ENCODE peak calls at places on chromosomes 12 and 14, in six cellular contexts. P, D, X, Z, S and V are unnamed samples.

GRCh38 chr12:53005215-53005985 is 856 bp upstream of the EIF4B start:
- DNase-seq in P (peak), D (peak), X (no peak), Z (no peak), S (no peak), V (no peak)

GRCh38 chr14:45651906-45652305 is 398.9 kb upstream of the MIS18BP1 start:
- DNase-seq in P (no peak), D (no peak), X (no peak), Z (no peak), S (no peak), V (no peak)

GRCh38 chr12:7092229-7092985 is at the start of gene C1R:
- DNase-seq in P (peak), D (peak), X (peak), Z (peak), S (peak), V (no peak)

GRCh38 chr14:103194256-103195045 is 71.2 kb downstream of the TNFAIP2 start:
- DNase-seq in P (peak), D (no peak), X (no peak), Z (no peak), S (no peak), V (no peak)

GRCh38 chr12:27436768-27437167 is 9.8 kb upstream of the SMCO2 start:
- DNase-seq in P (no peak), D (no peak), X (no peak), Z (no peak), S (no peak), V (no peak)

GRCh38 chr12:21300632-21301031 is 34.1 kb downstream of the SLCO1A2 start:
- DNase-seq in P (no peak), D (no peak), X (no peak), Z (no peak), S (no peak), V (no peak)

GRCh38 chr12:21773263-21773741 is 1.2 kb downstream of the KCNJ8 start:
- DNase-seq in P (peak), D (peak), X (peak), Z (no peak), S (no peak), V (no peak)

GRCh38 chr12:132492522-132492921 is 2.6 kb downstream of the FBRSL1 start:
- DNase-seq in P (no peak), D (peak), X (peak), Z (no peak), S (no peak), V (no peak)

GRCh38 chr12:27665704-27666103 is 30.5 kb upstream of the REP15 start:
- DNase-seq in P (no peak), D (no peak), X (no peak), Z (no peak), S (no peak), V (no peak)

GRCh38 chr12:19561411-19561961 is 122.2 kb downstream of the AEBP2 start:
- DNase-seq in P (no peak), D (no peak), X (no peak), Z (no peak), S (no peak), V (no peak)

GRCh38 chr12:45216297-45216982 is 545 bp downstream of the ANO6 start:
- DNase-seq in P (peak), D (peak), X (peak), Z (no peak), S (no peak), V (no peak)

GRCh38 chr12:124915249-124916236 is 1.1 kb upstream of the UBC start:
- DNase-seq in P (peak), D (peak), X (peak), Z (no peak), S (no peak), V (no peak)

GRCh38 chr12:91818236-91819131 is 327.2 kb downstream of the BTG1 start:
- DNase-seq in P (no peak), D (no peak), X (no peak), Z (no peak), S (peak), V (no peak)

GRCh38 chr12:32545413-32545970 is 133.6 kb upstream of the DNM1L start:
- DNase-seq in P (no peak), D (no peak), X (no peak), Z (no peak), S (no peak), V (peak)

GRCh38 chr14:31387091-31387490 is 33.3 kb downstream of the HEATR5A start:
- DNase-seq in P (no peak), D (no peak), X (no peak), Z (no peak), S (no peak), V (no peak)

GRCh38 chr14:35242599-35243311 is 49.4 kb upstream of the PSMA6 start:
- DNase-seq in P (no peak), D (no peak), X (no peak), Z (no peak), S (no peak), V (no peak)

GRCh38 chr12:43969882-43970281 is 134.0 kb downstream of the TMEM117 start:
- DNase-seq in P (no peak), D (no peak), X (no peak), Z (no peak), S (peak), V (no peak)

GRCh38 chr12:9039397-9039977 is 50.1 kb downstream of the KLRG1 start:
- DNase-seq in P (no peak), D (no peak), X (no peak), Z (no peak), S (peak), V (peak)

GRCh38 chr14:54362759-54363437 is 33.9 kb upstream of the CDKN3 start:
- DNase-seq in P (no peak), D (no peak), X (no peak), Z (no peak), S (no peak), V (no peak)

GRCh38 chr14:74952697-74953484 is 2.5 kb downstream of the PGF start:
- DNase-seq in P (no peak), D (no peak), X (no peak), Z (no peak), S (no peak), V (no peak)

GRCh38 chr12:47396902-47397663 is 308.7 kb downstream of the RPAP3 start:
- DNase-seq in P (no peak), D (no peak), X (no peak), Z (no peak), S (no peak), V (no peak)

GRCh38 chr14:81401420-81402122 is 1.4 kb upstream of the STON2 start:
- DNase-seq in P (no peak), D (no peak), X (no peak), Z (no peak), S (peak), V (no peak)

GRCh38 chr12:124422142-124422569 is 127.3 kb downstream of the RFLNA start:
- DNase-seq in P (no peak), D (no peak), X (peak), Z (no peak), S (no peak), V (peak)

GRCh38 chr14:81618695-81619094 is 85.0 kb upstream of the SEL1L start:
- DNase-seq in P (no peak), D (no peak), X (peak), Z (no peak), S (no peak), V (no peak)

GRCh38 chr12:100851637-100852036 is 57.1 kb downstream of the ANO4 start:
- DNase-seq in P (no peak), D (no peak), X (no peak), Z (no peak), S (no peak), V (no peak)

GRCh38 chr12:15336772-15337553 is 14.7 kb downstream of the PTPRO start:
- DNase-seq in P (no peak), D (no peak), X (no peak), Z (no peak), S (peak), V (no peak)

GRCh38 chr14:62819931-62820330 is 225.3 kb downstream of the KCNH5 start:
- DNase-seq in P (no peak), D (no peak), X (no peak), Z (no peak), S (no peak), V (no peak)

GRCh38 chr12:6461401-6462233 is 8.9 kb downstream of the VAMP1 start:
- DNase-seq in P (peak), D (peak), X (peak), Z (peak), S (no peak), V (no peak)

GRCh38 chr12:47214001-47214619 is 134.4 kb upstream of the AMIGO2 start:
- DNase-seq in P (no peak), D (no peak), X (no peak), Z (no peak), S (no peak), V (no peak)

GRCh38 chr14:85516239-85517112 is 13.5 kb upstream of the FLRT2 start:
- DNase-seq in P (no peak), D (no peak), X (no peak), Z (no peak), S (peak), V (no peak)

GRCh38 chr12:105204916-105205315 is 31.1 kb downstream of the APPL2 start:
- DNase-seq in P (no peak), D (no peak), X (no peak), Z (no peak), S (peak), V (no peak)

GRCh38 chr12:47943492-47944359 is 19.7 kb upstream of the TMEM106C start:
- DNase-seq in P (peak), D (no peak), X (no peak), Z (no peak), S (no peak), V (no peak)

GRCh38 chr12:26274441-26275312 is 79.3 kb downstream of the SSPN start:
- DNase-seq in P (peak), D (peak), X (peak), Z (peak), S (peak), V (peak)

GRCh38 chr12:6372403-6373003 is 2.9 kb downstream of the SCNN1A start:
- DNase-seq in P (peak), D (no peak), X (peak), Z (no peak), S (peak), V (no peak)

DNA sequence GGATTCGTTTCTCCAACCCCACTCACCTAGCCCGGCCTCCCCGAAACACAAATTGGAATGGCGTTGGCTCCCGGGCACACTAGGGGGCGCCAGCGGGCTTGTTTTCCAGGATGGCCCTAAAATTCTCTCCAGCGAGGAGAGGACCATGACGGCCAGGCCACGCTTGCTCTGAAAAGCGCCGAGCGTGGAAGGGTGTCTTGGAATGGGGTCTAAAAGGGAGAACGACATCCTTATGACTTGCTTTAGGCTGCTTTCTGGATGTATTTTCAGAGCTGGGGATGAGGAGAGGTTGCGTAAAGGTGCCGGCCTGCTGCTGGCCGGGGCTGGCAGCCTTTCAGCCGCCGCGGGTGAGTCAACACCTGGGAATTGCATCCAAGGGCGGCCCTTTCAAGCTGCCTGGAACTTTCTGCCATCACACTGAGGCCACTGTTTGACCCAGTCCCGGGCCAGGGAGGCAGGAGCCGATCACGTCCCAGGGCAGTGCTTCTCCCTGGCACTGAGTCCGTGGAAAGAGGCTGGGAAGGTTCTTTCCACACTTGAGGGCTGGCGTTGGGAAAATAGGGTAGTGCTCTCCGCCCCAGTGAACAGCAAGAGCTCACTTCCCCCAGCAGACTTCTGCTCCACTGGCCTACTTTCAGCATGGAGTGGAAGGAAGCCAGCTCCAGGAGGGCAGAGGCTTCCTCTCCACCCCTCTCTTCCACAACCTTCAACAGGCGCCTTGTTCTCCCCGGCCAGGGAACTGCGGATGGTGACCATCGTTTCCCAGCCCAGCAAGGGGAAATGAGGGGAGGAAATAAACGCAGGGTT is 216.2 kb downstream of the TTC8 start:
- DNase-seq in P (peak), D (peak), X (peak), Z (peak), S (peak), V (peak)
- H3K4me3 ChIP-seq in P (peak), D (peak), X (no peak), Z (peak), S (peak), V (peak)

GRCh38 chr14:99651953-99652746 is 7.2 kb downstream of the HHIPL1 start:
- DNase-seq in P (no peak), D (no peak), X (no peak), Z (no peak), S (no peak), V (no peak)

GRCh38 chr14:99656171-99656570 is 11.2 kb downstream of the HHIPL1 start:
- DNase-seq in P (no peak), D (no peak), X (no peak), Z (no peak), S (no peak), V (no peak)

GRCh38 chr14:99653618-99654017 is 8.7 kb downstream of the HHIPL1 start:
- DNase-seq in P (no peak), D (no peak), X (no peak), Z (no peak), S (no peak), V (no peak)

GRCh38 chr14:99655521-99655920 is 10.6 kb downstream of the HHIPL1 start:
- DNase-seq in P (no peak), D (no peak), X (no peak), Z (no peak), S (peak), V (no peak)

DNA sequence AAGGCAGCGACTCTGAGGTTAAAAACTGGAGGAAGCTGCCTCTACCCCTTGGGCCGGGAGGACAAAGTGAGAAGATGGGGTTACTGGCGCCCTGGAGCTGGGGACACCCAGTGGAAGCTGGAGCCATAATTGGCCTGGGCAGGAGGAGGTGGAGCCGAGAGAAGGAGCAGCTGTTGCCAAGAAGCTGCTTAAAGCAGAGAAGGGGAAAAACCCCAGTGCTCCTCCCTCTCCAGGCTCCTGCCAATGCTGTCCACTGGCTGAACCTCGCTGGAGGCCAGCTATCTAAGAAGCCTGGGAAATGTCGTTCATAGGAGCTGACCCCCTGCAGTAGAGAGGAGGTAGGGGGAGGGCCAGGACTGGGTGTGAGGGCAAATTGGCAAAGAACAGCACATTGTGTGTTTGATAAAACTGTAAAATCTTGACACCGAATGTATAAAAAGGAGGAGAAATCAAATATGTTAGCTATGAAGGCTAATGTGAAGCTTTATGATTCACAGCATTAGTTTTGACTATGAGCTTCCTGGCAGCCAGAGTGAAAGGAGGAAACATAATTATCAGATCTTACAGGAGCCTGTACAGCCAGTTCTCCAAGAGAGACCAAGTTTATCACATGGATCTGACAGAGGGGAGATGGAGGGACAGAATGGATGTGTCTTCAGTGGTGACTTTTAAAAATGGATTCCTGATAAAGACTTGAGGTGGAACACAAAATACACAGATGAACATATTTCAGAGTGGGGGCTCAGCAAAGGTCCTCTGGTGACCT is 9.5 kb downstream of the HHIPL1 start:
- DNase-seq in P (peak), D (no peak), X (peak), Z (peak), S (peak), V (peak)
- TF ChIP-seq CTCF in P (no peak), D (no peak), X (no peak), Z (no peak), S (no peak), V (no peak)

GRCh38 chr12:116189692-116190091 is 87.8 kb downstream of the MED13L start:
- DNase-seq in P (no peak), D (no peak), X (no peak), Z (no peak), S (no peak), V (no peak)
- H3K4me3 ChIP-seq in P (no peak), D (no peak), X (no peak), Z (no peak), S (no peak), V (no peak)

GRCh38 chr14:99277534-99277933 is 5.5 kb upstream of the BCL11B start:
- DNase-seq in P (no peak), D (no peak), X (no peak), Z (no peak), S (no peak), V (no peak)
- TF ChIP-seq CTCF in P (no peak), D (no peak), X (no peak), Z (no peak), S (no peak), V (no peak)